ENCODE peak calls at places on chromosome 20, in ten cellular contexts. A is fibroblast of lung, S is endothelial cell of umbilical vein, R is MM.1S, Z is keratinocyte, T is HCT116, X is HepG2, O is astrocyte, G is DND-41, Q is GM23338. D is an unnamed sample. For H3K36me3, the result is how much of the 10 kb centered on the place peaks cover.

GRCh38 chr20:38805958-38806854 is 709 bp downstream of the PPP1R16B start:
- DNase-seq in A (no peak), S (peak), R (peak), Z (no peak), T (no peak), X (no peak), O (no peak), G (peak), Q (peak), D (peak)

GRCh38 chr20:44651507-44652373 is at the start of gene ADA:
- DNase-seq in A (peak), S (peak), R (peak), Z (no peak), T (no peak), X (peak), O (peak), G (peak), Q (peak), D (peak)

GRCh38 chr20:23649242-23649641 is 11.5 kb upstream of the CST3 start:
- DNase-seq in A (no peak), S (no peak), R (no peak), Z (no peak), T (no peak), X (no peak), O (no peak), G (no peak), Q (no peak), D (no peak)

GRCh38 chr20:1388706-1389483 is 4.0 kb downstream of the FKBP1A start:
- DNase-seq in A (no peak), S (peak), R (no peak), Z (no peak), T (no peak), X (no peak), O (no peak), G (peak), Q (no peak), D (no peak)

GRCh38 chr20:50611128-50611810 is 80.1 kb downstream of the RIPOR3 start:
- DNase-seq in A (peak), S (no peak), R (no peak), Z (no peak), T (no peak), X (no peak), O (no peak), G (no peak), Q (no peak), D (no peak)

GRCh38 chr20:43844778-43845614 is 69.7 kb upstream of the TOX2 start:
- DNase-seq in A (peak), S (peak), R (peak), Z (peak), T (peak), X (no peak), O (peak), G (no peak), Q (no peak), D (no peak)

GRCh38 chr20:44188752-44189151 is 1.8 kb upstream of the JPH2 start:
- DNase-seq in A (no peak), S (no peak), R (no peak), Z (no peak), T (no peak), X (no peak), O (no peak), G (no peak), Q (no peak), D (no peak)

GRCh38 chr20:44969320-44969879 is 3.1 kb downstream of the STK4 start:
- DNase-seq in A (no peak), S (no peak), R (peak), Z (no peak), T (no peak), X (no peak), O (no peak), G (no peak), Q (no peak), D (no peak)

GRCh38 chr20:8271727-8272126 is 139.7 kb downstream of the PLCB1 start:
- DNase-seq in A (peak), S (no peak), R (no peak), Z (no peak), T (no peak), X (no peak), O (peak), G (no peak), Q (no peak), D (no peak)

GRCh38 chr20:37989601-37990001 is 43.7 kb downstream of the TTI1 start:
- DNase-seq in A (no peak), S (peak), R (no peak), Z (no peak), T (no peak), X (no peak), O (no peak), G (no peak), Q (no peak), D (no peak)

GRCh38 chr20:9590189-9590588 is 75.8 kb downstream of the LAMP5 start:
- DNase-seq in A (peak), S (peak), R (peak), Z (no peak), T (no peak), X (no peak), O (peak), G (no peak), Q (no peak), D (no peak)

DNA sequence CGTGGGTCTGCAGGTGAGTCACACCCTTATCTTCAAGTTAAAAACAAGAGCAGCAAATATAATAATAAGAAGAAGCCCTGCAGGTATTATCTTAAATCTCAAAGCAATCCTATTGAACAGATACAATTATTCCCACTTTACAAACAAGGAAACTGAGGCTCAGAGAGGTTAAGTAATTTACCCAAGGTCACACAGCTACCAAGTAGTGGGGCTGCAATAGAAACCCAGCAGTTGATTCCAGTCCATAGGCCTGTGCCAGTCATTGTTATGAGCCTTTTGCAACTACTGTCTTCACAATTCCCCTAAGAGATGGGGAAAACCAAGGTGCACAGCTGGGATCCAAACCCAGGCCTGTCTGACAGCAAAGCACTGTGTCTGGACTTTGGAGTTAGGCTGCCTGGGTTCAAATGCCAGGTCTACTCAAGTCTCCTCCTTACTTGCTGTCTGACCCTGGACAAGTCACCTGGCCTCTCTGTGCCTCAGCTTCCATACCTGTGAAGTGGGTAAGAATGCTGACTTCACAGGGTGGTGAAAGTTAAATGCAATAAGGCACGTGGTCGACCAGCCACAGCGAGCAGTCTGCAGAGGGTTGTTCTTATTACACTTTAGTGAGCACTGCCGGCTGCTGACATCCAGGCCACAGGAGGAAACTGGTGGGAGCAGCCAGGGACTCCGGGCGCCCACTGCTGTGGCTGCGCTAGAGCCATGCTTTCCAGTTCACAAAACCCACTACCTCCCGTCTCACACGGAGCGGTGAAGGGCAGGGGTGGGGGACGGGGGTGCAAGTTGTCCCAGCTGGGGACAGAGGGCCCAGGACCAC is 6.1 kb downstream of the MYL9 start:
- DNase-seq in A (no peak), S (no peak), R (no peak), Z (no peak), T (no peak), X (no peak), O (no peak), G (no peak), Q (no peak), D (no peak)
- H3K36me3 ChIP-seq in A (under half), S (under half), R (under half), Z (under half), T (under half), X (under half), O (under half), G (under half), Q (under half), D (under half)

GRCh38 chr20:21515300-21516179 is 1.7 kb upstream of the NKX2-2 start:
- DNase-seq in A (no peak), S (no peak), R (no peak), Z (no peak), T (no peak), X (no peak), O (no peak), G (no peak), Q (peak), D (peak)

GRCh38 chr20:21517566-21518277 is 3.9 kb upstream of the NKX2-2 start:
- DNase-seq in A (no peak), S (no peak), R (no peak), Z (no peak), T (no peak), X (no peak), O (no peak), G (no peak), Q (peak), D (peak)

GRCh38 chr20:21516180-21516567 is 2.3 kb upstream of the NKX2-2 start:
- DNase-seq in A (no peak), S (no peak), R (no peak), Z (no peak), T (no peak), X (no peak), O (no peak), G (no peak), Q (no peak), D (peak)

GRCh38 chr20:21518292-21518991 is 4.6 kb upstream of the NKX2-2 start:
- DNase-seq in A (no peak), S (no peak), R (no peak), Z (no peak), T (no peak), X (no peak), O (no peak), G (no peak), Q (peak), D (peak)

GRCh38 chr20:21516861-21517565 is 3.1 kb upstream of the NKX2-2 start:
- DNase-seq in A (no peak), S (no peak), R (no peak), Z (no peak), T (no peak), X (no peak), O (no peak), G (no peak), Q (peak), D (peak)
- TF ChIP-seq EZH2 in A (peak), S (peak), R (no peak), Z (peak), T (no peak), X (peak), O (peak), G (no peak), Q (peak), D (peak)

DNA sequence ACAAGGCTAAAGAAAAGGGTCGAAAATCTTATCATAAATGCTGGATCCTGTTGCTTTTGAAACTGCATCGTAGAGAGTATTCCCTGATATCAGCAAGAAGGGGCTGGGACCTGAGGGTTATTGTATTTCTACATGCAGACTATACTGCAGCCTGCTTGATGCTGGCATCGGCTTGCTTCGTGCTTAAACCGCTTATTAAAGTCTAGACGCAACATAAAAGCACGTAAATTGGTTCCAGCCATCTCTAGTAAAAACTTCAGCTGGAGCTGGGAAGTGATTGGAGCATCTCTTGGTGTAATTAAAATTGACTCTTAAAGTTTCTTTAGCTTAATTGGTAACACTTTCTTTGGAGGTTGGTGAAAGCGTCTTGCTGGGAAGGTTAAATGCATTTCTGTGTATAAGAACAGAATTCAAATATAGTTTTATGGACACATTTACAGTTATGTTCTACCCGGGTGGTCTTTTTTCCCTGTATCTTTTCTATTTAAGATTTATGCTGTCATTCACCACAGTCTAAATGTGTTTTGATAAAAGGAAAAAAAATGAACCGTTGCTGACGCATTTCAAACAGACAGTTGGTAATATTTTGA is 139.0 kb upstream of the JAG1 start:
- DNase-seq in A (no peak), S (no peak), R (no peak), Z (no peak), T (no peak), X (no peak), O (no peak), G (no peak), Q (no peak), D (no peak)
- H3K4me2 ChIP-seq in A (no peak), S (no peak), R (no peak), Z (no peak), T (no peak), X (no peak), O (no peak), G (no peak), Q (no peak), D (no peak)

GRCh38 chr20:62660768-62661167 is 18.5 kb downstream of the SLCO4A1 start:
- DNase-seq in A (no peak), S (no peak), R (no peak), Z (no peak), T (no peak), X (no peak), O (no peak), G (no peak), Q (no peak), D (no peak)
- H3K36me3 ChIP-seq in A (under half), S (under half), R (under half), Z (under half), T (half or more), X (under half), O (under half), G (half or more), Q (under half), D (under half)

GRCh38 chr20:64234291-64234791 is 21.2 kb upstream of the PCMTD2 start:
- DNase-seq in A (no peak), S (no peak), R (no peak), Z (no peak), T (no peak), X (no peak), O (no peak), G (no peak), Q (no peak), D (no peak)

GRCh38 chr20:64231621-64232550 is 23.7 kb upstream of the PCMTD2 start:
- DNase-seq in A (no peak), S (no peak), R (no peak), Z (no peak), T (no peak), X (no peak), O (no peak), G (no peak), Q (no peak), D (no peak)

GRCh38 chr20:64233725-64234124 is 21.8 kb upstream of the PCMTD2 start:
- DNase-seq in A (no peak), S (no peak), R (no peak), Z (no peak), T (no peak), X (no peak), O (no peak), G (no peak), Q (no peak), D (no peak)

GRCh38 chr20:64230461-64231145 is 24.9 kb upstream of the PCMTD2 start:
- DNase-seq in A (no peak), S (no peak), R (no peak), Z (no peak), T (no peak), X (no peak), O (no peak), G (no peak), Q (no peak), D (no peak)

DNA sequence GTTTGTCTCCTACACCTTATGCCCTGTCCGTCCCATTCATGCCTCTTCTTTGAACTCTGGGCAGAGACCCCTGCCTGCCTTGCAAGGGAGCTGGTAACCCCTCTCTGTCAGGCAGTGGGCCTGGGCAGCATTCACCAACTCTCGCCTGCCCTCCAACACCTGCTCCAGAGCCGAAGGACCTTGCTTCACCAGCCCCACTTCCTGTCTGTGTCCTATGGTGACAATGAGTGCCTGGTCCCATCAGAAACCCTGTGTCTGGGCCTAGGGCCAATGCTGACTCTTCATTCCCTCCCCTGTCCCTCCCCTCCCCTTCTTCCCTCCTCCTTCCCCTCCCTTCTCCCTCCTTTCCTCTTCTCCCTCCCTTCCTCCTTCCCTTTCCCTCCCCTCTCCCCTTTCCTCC is 22.8 kb upstream of the PCMTD2 start:
- DNase-seq in A (no peak), S (no peak), R (no peak), Z (no peak), T (no peak), X (no peak), O (no peak), G (peak), Q (no peak), D (no peak)
- TF ChIP-seq EZH2 in A (no peak), S (no peak), R (no peak), Z (no peak), T (no peak), X (no peak), O (no peak), G (no peak), Q (no peak), D (no peak)

DNA sequence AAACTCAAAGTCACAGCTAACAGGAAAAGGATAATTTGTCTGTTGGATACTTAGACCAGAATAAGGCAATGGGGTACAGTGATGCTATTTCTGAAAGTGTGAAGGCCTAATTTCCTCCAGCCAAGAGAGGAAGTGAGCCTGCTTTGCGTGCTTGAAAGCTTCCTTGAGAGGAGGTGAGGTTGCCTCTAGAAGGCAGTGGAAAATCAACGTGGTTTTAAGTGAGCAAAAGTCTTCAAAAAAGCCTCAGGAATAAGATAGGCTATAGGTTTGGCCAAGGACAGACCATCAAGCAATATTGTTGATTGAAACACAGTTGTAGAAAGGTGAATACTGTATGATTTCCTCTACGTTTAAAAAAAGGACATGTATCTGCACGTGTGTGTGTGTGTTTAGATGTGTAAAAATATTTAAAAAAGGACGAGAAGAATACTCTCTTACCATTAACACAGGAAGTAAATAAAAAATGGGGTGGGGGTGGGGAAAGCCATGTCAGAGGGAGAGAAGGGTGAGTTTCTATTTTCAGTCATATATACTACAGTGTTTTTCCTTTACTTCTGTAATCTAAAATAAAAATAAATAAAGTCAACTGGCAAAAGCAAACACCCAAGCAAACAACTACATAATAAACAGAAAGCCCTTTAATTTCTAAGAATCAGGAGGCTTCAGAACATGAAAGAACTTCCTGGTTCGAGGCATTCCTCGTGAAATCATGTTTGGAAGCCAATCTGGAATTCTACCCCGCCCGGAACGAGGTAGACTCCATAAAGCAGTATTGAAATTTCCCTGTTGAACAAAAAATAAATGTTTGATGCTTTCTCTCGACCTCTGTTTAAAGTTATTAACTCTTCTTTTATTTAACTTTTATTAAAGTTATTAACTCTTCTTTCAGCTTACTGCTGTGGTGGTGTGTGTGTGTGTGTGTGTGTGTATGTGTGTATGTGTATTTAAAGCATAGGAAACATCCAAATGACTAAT is 158.0 kb upstream of the ZNF217 start:
- DNase-seq in A (peak), S (peak), R (peak), Z (no peak), T (no peak), X (no peak), O (no peak), G (peak), Q (no peak), D (no peak)
- H3K4me2 ChIP-seq in A (peak), S (no peak), R (peak), Z (peak), T (peak), X (no peak), O (peak), G (peak), Q (peak), D (peak)

DNA sequence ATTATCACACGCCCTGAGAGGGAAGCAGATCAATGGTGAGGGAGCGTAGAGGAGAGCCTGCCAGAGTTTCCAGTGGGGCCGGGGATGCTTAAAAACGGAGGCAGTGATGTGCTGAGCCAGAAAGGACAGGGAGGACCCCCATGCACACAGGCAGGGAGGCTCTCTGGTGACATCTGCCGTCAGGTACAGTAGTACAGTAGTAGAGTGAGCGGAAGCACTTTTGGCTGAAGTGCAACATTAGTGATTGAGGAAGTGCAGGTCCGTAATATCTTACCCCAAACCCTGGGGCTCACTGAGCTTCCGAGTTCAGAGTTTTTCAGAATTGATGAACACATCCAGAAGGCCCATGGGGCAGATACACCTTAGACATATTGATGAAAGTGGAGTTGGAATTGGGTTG is 42.1 kb downstream of the GFRA4 start:
- DNase-seq in A (no peak), S (no peak), R (no peak), Z (no peak), T (no peak), X (no peak), O (no peak), G (no peak), Q (peak), D (peak)
- H3K36me3 ChIP-seq in A (under half), S (under half), R (under half), Z (under half), T (under half), X (under half), O (under half), G (under half), Q (under half), D (under half)

DNA sequence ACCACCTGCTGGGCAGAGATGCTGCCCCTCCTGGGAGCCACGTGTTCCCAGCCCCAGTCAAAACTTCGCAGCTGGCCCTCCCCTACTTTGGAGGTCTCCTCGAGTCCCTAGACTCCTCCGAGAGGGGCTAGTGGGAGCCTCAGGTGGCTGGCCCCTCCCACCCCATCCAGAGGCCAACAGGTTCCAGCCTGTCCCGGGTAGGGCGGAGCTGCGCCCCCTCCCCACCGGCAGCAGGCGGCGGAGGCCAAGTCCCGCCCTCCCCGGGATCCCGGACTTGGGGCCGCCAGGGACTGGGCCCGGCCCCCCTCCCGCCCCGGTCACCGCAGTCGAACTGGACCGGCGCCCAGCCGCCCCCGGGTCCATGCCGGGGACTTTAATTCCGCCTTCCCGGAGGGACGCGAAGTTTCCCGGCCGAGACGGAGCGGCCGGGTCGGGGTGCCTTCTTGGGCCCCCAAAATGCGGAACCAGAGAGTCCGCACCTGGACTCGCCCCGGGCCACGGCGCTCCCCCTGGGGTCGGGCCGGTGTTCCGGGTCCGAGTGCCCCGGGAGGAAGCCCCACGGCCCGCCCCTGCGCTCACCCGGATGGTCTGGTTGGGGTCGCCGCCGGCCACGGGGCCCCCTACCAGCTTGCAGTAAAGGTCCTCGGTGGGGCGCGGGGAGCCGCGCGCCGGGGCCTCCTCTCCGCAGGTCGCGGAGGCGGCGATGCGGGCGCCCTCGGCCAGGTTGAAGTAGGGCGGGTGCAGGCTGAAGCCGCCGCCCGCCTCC is 559 bp downstream of the LAMA5 start:
- DNase-seq in A (no peak), S (no peak), R (peak), Z (no peak), T (no peak), X (peak), O (no peak), G (no peak), Q (peak), D (peak)
- TF ChIP-seq EZH2 in A (peak), S (no peak), R (no peak), Z (no peak), T (no peak), X (no peak), O (peak), G (no peak), Q (no peak), D (no peak)